ENCODE peak calls at places on chromosomes 1 and 21, in ten cellular contexts. Q, A, C, N, B, X, W, Y, D and Z are unnamed samples.

GRCh38 chr21:41029573-41029972 is 138.4 kb upstream of the BACE2 start:
- DNase-seq in Q (no peak), A (no peak), C (no peak), N (no peak), B (no peak), X (no peak), W (no peak), Y (no peak), D (no peak), Z (no peak)

GRCh38 chr1:116987256-116987555 is 14.4 kb upstream of the CD101 start:
- DNase-seq in Q (no peak), A (no peak), C (no peak), N (no peak), B (no peak), X (no peak), W (no peak), Y (peak; percentile 74), D (no peak), Z (no peak)

GRCh38 chr1:153565529-153566374 is at the start of gene S100A2:
- DNase-seq in Q (peak; percentile 65), A (no peak), C (peak; percentile 77), N (peak; percentile 63), B (peak; percentile 93), X (no peak), W (peak; percentile 79), Y (no peak), D (no peak), Z (no peak)

GRCh38 chr1:93701619-93702018 is 20.0 kb upstream of the BCAR3 start:
- DNase-seq in Q (no peak), A (no peak), C (peak; percentile 95), N (peak; percentile 88), B (peak; percentile 99), X (no peak), W (no peak), Y (no peak), D (no peak), Z (no peak)

GRCh38 chr21:45404726-45405270 is at the start of gene COL18A1:
- DNase-seq in Q (peak; percentile 91), A (peak; percentile 75), C (no peak), N (peak; percentile 55), B (peak; percentile 54), X (peak; percentile 71), W (no peak), Y (peak; percentile 84), D (peak; percentile 43), Z (peak; percentile 84)

GRCh38 chr1:94329986-94330385 is 88.2 kb upstream of the ABCD3 start:
- DNase-seq in Q (no peak), A (no peak), C (peak; percentile 57), N (peak; percentile 32), B (no peak), X (no peak), W (no peak), Y (no peak), D (no peak), Z (no peak)

GRCh38 chr1:244369256-244370057 is 82.3 kb downstream of the ADSS2 start:
- DNase-seq in Q (no peak), A (no peak), C (no peak), N (no peak), B (no peak), X (no peak), W (no peak), Y (no peak), D (no peak), Z (no peak)

GRCh38 chr1:209789245-209789644 is 4.9 kb upstream of the C1orf74 start:
- DNase-seq in Q (no peak), A (no peak), C (no peak), N (no peak), B (no peak), X (no peak), W (no peak), Y (no peak), D (no peak), Z (no peak)

GRCh38 chr1:63868220-63868897 is 94.5 kb downstream of the ROR1 start:
- DNase-seq in Q (no peak), A (no peak), C (no peak), N (no peak), B (no peak), X (no peak), W (peak; percentile 32), Y (no peak), D (no peak), Z (no peak)

GRCh38 chr1:19430121-19431068 is 54.9 kb downstream of the CAPZB start:
- DNase-seq in Q (no peak), A (no peak), C (no peak), N (no peak), B (no peak), X (no peak), W (no peak), Y (no peak), D (no peak), Z (no peak)

GRCh38 chr1:182281541-182281940 is 110.0 kb downstream of the GLUL start:
- DNase-seq in Q (no peak), A (no peak), C (no peak), N (no peak), B (no peak), X (no peak), W (no peak), Y (no peak), D (no peak), Z (no peak)

GRCh38 chr1:19484793-19485361 is 462 bp downstream of the CAPZB start:
- DNase-seq in Q (no peak), A (peak; percentile 73), C (no peak), N (peak; percentile 7), B (peak; percentile 68), X (peak; percentile 33), W (peak; percentile 30), Y (no peak), D (peak; percentile 46), Z (peak; percentile 53)

GRCh38 chr1:155984341-155984740 is 6.0 kb upstream of the ARHGEF2 start:
- DNase-seq in Q (no peak), A (no peak), C (no peak), N (no peak), B (no peak), X (no peak), W (no peak), Y (no peak), D (no peak), Z (no peak)

GRCh38 chr1:238898856-238899255 is 487.5 kb upstream of the CHRM3 start:
- DNase-seq in Q (no peak), A (no peak), C (no peak), N (peak; percentile 76), B (no peak), X (no peak), W (no peak), Y (no peak), D (no peak), Z (no peak)

GRCh38 chr21:40178726-40179125 is 311.5 kb downstream of the PCP4 start:
- DNase-seq in Q (no peak), A (no peak), C (no peak), N (no peak), B (no peak), X (no peak), W (no peak), Y (no peak), D (no peak), Z (no peak)

GRCh38 chr1:162133566-162133965 is 64.1 kb downstream of the NOS1AP start:
- DNase-seq in Q (no peak), A (no peak), C (no peak), N (no peak), B (no peak), X (no peak), W (no peak), Y (no peak), D (no peak), Z (no peak)

GRCh38 chr1:155051342-155051776 is 243 bp downstream of the ADAM15 start:
- DNase-seq in Q (no peak), A (no peak), C (no peak), N (no peak), B (no peak), X (no peak), W (no peak), Y (peak; percentile 68), D (no peak), Z (no peak)

GRCh38 chr1:64948905-64949833 is 17.2 kb downstream of the JAK1 start:
- DNase-seq in Q (no peak), A (no peak), C (no peak), N (peak; percentile 64), B (no peak), X (no peak), W (no peak), Y (no peak), D (no peak), Z (no peak)

GRCh38 chr1:35120458-35121133 is 41.4 kb downstream of the ZMYM1 start:
- DNase-seq in Q (peak; percentile 64), A (no peak), C (no peak), N (no peak), B (no peak), X (no peak), W (no peak), Y (no peak), D (no peak), Z (no peak)

GRCh38 chr21:27813750-27814149 is 846.9 kb upstream of the ADAMTS5 start:
- DNase-seq in Q (no peak), A (peak; percentile 35), C (no peak), N (peak; percentile 26), B (no peak), X (no peak), W (no peak), Y (no peak), D (peak; percentile 62), Z (no peak)

GRCh38 chr1:147177611-147178370 is 5.5 kb upstream of the PRKAB2 start:
- DNase-seq in Q (no peak), A (no peak), C (no peak), N (no peak), B (no peak), X (no peak), W (no peak), Y (peak; percentile 61), D (no peak), Z (no peak)

GRCh38 chr1:159924791-159925712 is at the start of gene TAGLN2:
- DNase-seq in Q (peak; percentile 95), A (peak; percentile 84), C (peak; percentile 87), N (peak; percentile 95), B (peak; percentile 92), X (peak; percentile 80), W (peak; percentile 91), Y (peak; percentile 95), D (peak; percentile 66), Z (peak; percentile 84)
- TF ChIP-seq CTCF in Q (peak; percentile 5), A (no peak), C (no peak), N (no peak), B (no peak), X (no peak), W (no peak), Y (no peak), D (no peak), Z (no peak)

GRCh38 chr1:30323841-30324240 is 399.5 kb downstream of the MATN1 start:
- DNase-seq in Q (no peak), A (no peak), C (no peak), N (no peak), B (no peak), X (no peak), W (no peak), Y (no peak), D (no peak), Z (no peak)
- TF ChIP-seq CTCF in Q (no peak), A (no peak), C (no peak), N (no peak), B (no peak), X (no peak), W (no peak), Y (no peak), D (no peak), Z (no peak)

GRCh38 chr1:197903196-197903514 is 725 bp downstream of the C1orf53 start:
- DNase-seq in Q (no peak), A (no peak), C (no peak), N (no peak), B (no peak), X (no peak), W (no peak), Y (no peak), D (no peak), Z (no peak)
- TF ChIP-seq CTCF in Q (no peak), A (no peak), C (no peak), N (no peak), B (no peak), X (no peak), W (no peak), Y (no peak), D (no peak), Z (no peak)

GRCh38 chr1:115955228-115955627 is 21.1 kb upstream of the SLC22A15 start:
- DNase-seq in Q (no peak), A (no peak), C (no peak), N (no peak), B (no peak), X (no peak), W (no peak), Y (no peak), D (no peak), Z (no peak)
- TF ChIP-seq CTCF in Q (no peak), A (no peak), C (no peak), N (no peak), B (no peak), X (no peak), W (no peak), Y (no peak), D (no peak), Z (no peak)